ENCODE peak calls at places on chromosomes 13 and 19, in ten cellular contexts. W, R, G, P, V, M, N, S, A and X are unnamed samples.

GRCh38 chr19:29060833-29061364 is 152.1 kb downstream of the UQCRFS1 start:
- DNase-seq in W (no peak), R (no peak), G (no peak), P (no peak), V (no peak), M (no peak), N (no peak), S (no peak), A (no peak), X (no peak)

GRCh38 chr19:8117991-8118390 is 31.4 kb downstream of the FBN3 start:
- DNase-seq in W (no peak), R (no peak), G (no peak), P (no peak), V (no peak), M (no peak), N (no peak), S (no peak), A (no peak), X (no peak)

GRCh38 chr19:55606471-55606787 is 982 bp downstream of the ZNF865 start:
- DNase-seq in W (no peak), R (no peak), G (no peak), P (no peak), V (no peak), M (no peak), N (no peak), S (no peak), A (no peak), X (no peak)

GRCh38 chr13:29754486-29754806 is 96.0 kb downstream of the UBL3 start:
- DNase-seq in W (no peak), R (no peak), G (no peak), P (no peak), V (no peak), M (no peak), N (no peak), S (no peak), A (peak; percentile 44), X (no peak)

GRCh38 chr19:56053596-56053995 is 67.0 kb downstream of the NLRP5 start:
- DNase-seq in W (no peak), R (no peak), G (no peak), P (no peak), V (no peak), M (no peak), N (no peak), S (no peak), A (no peak), X (no peak)

GRCh38 chr19:843180-843835 is 2.5 kb downstream of the PRTN3 start:
- DNase-seq in W (no peak), R (no peak), G (peak; percentile 51), P (peak; percentile 46), V (peak; percentile 79), M (no peak), N (no peak), S (no peak), A (no peak), X (peak; percentile 76)

GRCh38 chr13:73984949-73985691 is 149.1 kb downstream of the KLF12 start:
- DNase-seq in W (no peak), R (no peak), G (no peak), P (no peak), V (no peak), M (no peak), N (no peak), S (no peak), A (no peak), X (no peak)

GRCh38 chr19:495440-496332 is 600 bp upstream of the MADCAM1 start:
- DNase-seq in W (peak; percentile 67), R (no peak), G (peak; percentile 11), P (no peak), V (peak; percentile 62), M (no peak), N (peak; percentile 66), S (peak; percentile 54), A (peak; percentile 28), X (peak; percentile 77)

GRCh38 chr13:102854675-102855074 is 8.8 kb downstream of the ERCC5 start:
- DNase-seq in W (no peak), R (no peak), G (no peak), P (no peak), V (no peak), M (no peak), N (no peak), S (no peak), A (no peak), X (no peak)

GRCh38 chr19:55676889-55677505 is 2.0 kb downstream of the EPN1 start:
- DNase-seq in W (no peak), R (no peak), G (no peak), P (no peak), V (no peak), M (no peak), N (no peak), S (no peak), A (no peak), X (no peak)

GRCh38 chr19:45130888-45131615 is 29.7 kb downstream of the NKPD1 start:
- DNase-seq in W (no peak), R (peak; percentile 49), G (no peak), P (no peak), V (peak; percentile 43), M (no peak), N (no peak), S (no peak), A (no peak), X (peak; percentile 38)

GRCh38 chr13:110574161-110574560 is 12.6 kb upstream of the RAB20 start:
- DNase-seq in W (no peak), R (peak; percentile 7), G (no peak), P (no peak), V (no peak), M (no peak), N (no peak), S (no peak), A (no peak), X (no peak)

GRCh38 chr19:46753420-46754155 is 7.3 kb upstream of the STRN4 start:
- DNase-seq in W (peak; percentile 54), R (peak; percentile 29), G (peak; percentile 52), P (peak; percentile 74), V (peak; percentile 75), M (no peak), N (no peak), S (peak; percentile 78), A (no peak), X (peak; percentile 48)

GRCh38 chr19:54160182-54160811 is 776 bp upstream of the LENG1 start:
- DNase-seq in W (no peak), R (peak; percentile 35), G (no peak), P (peak; percentile 36), V (peak; percentile 59), M (no peak), N (no peak), S (no peak), A (no peak), X (no peak)

GRCh38 chr19:2097330-2098327 is 914 bp downstream of the IZUMO4 start:
- DNase-seq in W (no peak), R (no peak), G (no peak), P (no peak), V (peak; percentile 23), M (no peak), N (no peak), S (peak; percentile 69), A (no peak), X (no peak)

GRCh38 chr19:8254286-8255001 is 45.3 kb downstream of the CERS4 start:
- DNase-seq in W (no peak), R (no peak), G (no peak), P (no peak), V (no peak), M (no peak), N (no peak), S (no peak), A (no peak), X (no peak)

GRCh38 chr13:101115762-101116161 is 300.5 kb downstream of the NALCN start:
- DNase-seq in W (no peak), R (peak; percentile 12), G (no peak), P (no peak), V (peak; percentile 53), M (no peak), N (no peak), S (no peak), A (peak; percentile 6), X (no peak)
- TF ChIP-seq CTCF in W (peak; percentile 50), R (no peak), G (no peak), P (no peak), V (peak; percentile 44), M (peak; percentile 30), N (no peak), S (no peak), A (peak; percentile 59), X (no peak)

DNA sequence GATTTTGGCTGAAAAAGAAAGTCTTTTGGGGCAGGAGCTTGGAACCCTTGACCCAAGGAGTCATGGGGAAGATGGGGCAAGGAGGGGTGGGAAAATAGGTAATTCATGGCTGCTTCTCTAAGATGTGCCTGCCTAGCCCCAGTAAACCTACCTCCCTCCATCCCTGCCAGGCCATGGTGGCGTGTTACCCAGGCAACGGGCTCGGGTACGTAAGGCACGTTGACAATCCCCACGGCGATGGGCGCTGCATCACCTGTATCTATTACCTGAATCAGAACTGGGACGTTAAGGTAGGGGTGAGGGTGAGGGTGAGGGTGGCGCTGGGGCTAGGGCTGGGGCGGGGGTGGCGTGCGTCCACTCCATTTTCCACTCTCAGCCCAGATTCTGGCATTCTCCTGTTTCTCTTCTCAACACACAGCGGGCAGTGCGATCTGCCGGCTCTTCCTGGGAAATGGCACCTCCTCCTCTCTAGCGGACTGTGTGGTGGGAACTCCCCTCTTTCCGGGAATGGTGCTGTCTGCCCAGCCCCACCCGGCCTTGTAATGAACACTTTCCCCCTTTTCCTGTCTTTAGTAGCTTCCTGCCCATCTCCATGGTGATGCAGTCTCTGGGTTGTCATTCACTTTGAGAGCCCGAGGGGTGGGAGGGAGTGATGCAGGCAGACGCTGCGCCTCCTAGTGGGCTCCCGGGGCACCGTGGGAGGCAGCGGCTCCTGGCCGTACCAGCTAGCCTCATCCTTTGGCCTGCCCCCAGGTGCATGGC is 7.6 kb downstream of the EGLN2 start:
- DNase-seq in W (peak; percentile 94), R (peak; percentile 63), G (peak; percentile 80), P (peak; percentile 53), V (peak; percentile 97), M (peak; percentile 78), N (peak; percentile 90), S (peak; percentile 74), A (peak; percentile 96), X (peak; percentile 95)
- TF ChIP-seq CTCF in W (peak; percentile 94), R (peak; percentile 79), G (peak; percentile 85), P (peak; percentile 56), V (peak; percentile 93), M (peak; percentile 97), N (peak; percentile 67), S (peak; percentile 72), A (peak; percentile 93), X (peak; percentile 91)

GRCh38 chr13:45714170-45714569 is 12.1 kb downstream of the CBY2 start:
- DNase-seq in W (no peak), R (no peak), G (no peak), P (no peak), V (no peak), M (no peak), N (no peak), S (no peak), A (no peak), X (no peak)
- TF ChIP-seq CTCF in W (no peak), R (no peak), G (no peak), P (no peak), V (no peak), M (no peak), N (no peak), S (no peak), A (no peak), X (no peak)

DNA sequence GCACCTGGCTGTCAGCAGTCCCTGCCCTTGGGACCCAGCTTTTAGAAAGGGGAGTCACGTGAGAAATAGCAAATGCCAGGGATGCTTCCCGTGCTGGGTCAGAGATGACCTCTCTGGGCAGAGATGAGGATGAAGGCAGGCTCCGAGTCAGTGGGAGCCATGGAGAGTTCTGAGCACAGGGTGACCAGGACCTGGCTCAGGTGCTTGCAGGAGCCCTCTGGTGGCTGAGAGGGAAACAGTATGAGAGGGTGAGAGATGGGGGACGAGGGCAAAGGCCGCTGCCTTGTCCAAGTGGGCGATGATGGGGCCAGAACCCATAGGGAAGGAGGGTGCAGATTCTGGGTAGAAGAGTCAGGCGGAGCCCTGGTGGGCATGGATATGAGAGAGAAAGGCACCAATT is 15.8 kb downstream of the TMED1 start:
- DNase-seq in W (no peak), R (no peak), G (no peak), P (no peak), V (no peak), M (no peak), N (no peak), S (no peak), A (no peak), X (no peak)
- TF ChIP-seq CTCF in W (peak; percentile 40), R (no peak), G (peak; percentile 21), P (peak; percentile 15), V (peak; percentile 20), M (peak; percentile 32), N (no peak), S (peak; percentile 27), A (peak; percentile 62), X (no peak)